ENCODE peak calls at places on chromosome 6, in six cellular contexts. R is A549, W is HepG2, Z is K562, S is NB4, E is GM12878. Y is an unnamed sample.

GRCh38 chr6:87146363-87146762 is 9.0 kb upstream of the ZNF292 start:
- DNase-seq in E (no peak), R (no peak), W (no peak), Z (no peak), S (no peak), Y (no peak)

GRCh38 chr6:14664112-14664592 is 546.6 kb downstream of the CD83 start:
- DNase-seq in E (no peak), S (peak), W (no peak), Z (no peak), R (no peak), Y (no peak)

GRCh38 chr6:160895562-160895961 is 96.0 kb upstream of the MAP3K4 start:
- DNase-seq in S (no peak), E (no peak), R (no peak), Z (no peak), W (no peak), Y (no peak)

GRCh38 chr6:125114248-125114858 is 39.2 kb upstream of the TPD52L1 start:
- DNase-seq in S (peak), R (peak), W (peak), E (no peak), Z (no peak), Y (peak)

GRCh38 chr6:76682842-76683241 is 610.4 kb upstream of the IMPG1 start:
- DNase-seq in E (no peak), S (peak), Z (no peak), W (peak), R (no peak), Y (peak)

GRCh38 chr6:112237644-112238043 is 16.7 kb downstream of the LAMA4 start:
- DNase-seq in Z (no peak), S (no peak), R (no peak), E (no peak), W (no peak), Y (peak)

GRCh38 chr6:36131517-36132220 is 1.4 kb downstream of the MAPK13 start:
- DNase-seq in R (no peak), W (peak), Z (peak), S (no peak), E (peak), Y (peak)

GRCh38 chr6:135731116-135731515 is 120.4 kb upstream of the PDE7B start:
- DNase-seq in W (no peak), S (no peak), R (no peak), E (no peak), Z (no peak), Y (no peak)

GRCh38 chr6:153849072-153849759 is 189.8 kb upstream of the OPRM1 start:
- DNase-seq in W (no peak), S (no peak), E (no peak), Z (no peak), R (no peak), Y (no peak)

GRCh38 chr6:136343700-136344099 is 54.1 kb upstream of the BCLAF1 start:
- DNase-seq in R (no peak), E (no peak), W (no peak), Z (no peak), S (no peak), Y (no peak)

GRCh38 chr6:129073651-129074419 is 190.9 kb downstream of the LAMA2 start:
- DNase-seq in W (no peak), R (no peak), S (no peak), Z (no peak), E (no peak), Y (peak)

DNA sequence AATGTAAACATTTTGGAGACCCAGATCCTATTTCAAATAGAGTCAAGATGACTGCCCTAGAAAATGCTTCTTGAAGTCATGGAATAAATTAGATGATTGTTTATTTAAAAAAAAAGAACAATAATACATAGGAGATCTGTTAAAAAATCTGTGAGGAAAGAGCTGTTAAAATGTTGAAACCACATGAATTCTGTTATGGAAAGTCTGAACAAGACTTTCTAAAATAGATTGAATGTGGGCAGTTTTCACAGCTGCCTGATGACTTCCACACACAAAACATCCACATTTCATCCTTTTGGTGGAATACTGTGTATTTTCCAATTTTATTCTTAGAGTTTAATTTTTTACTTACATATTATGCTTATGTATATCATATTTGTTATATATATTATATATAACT is 186.1 kb downstream of the LAMA2 start:
- DNase-seq in R (no peak), E (no peak), Z (no peak), S (no peak), W (no peak), Y (no peak)
- TF ChIP-seq MYC in R (no peak), E (no peak), Z (no peak), S (no peak), W (no peak), Y (no peak)

GRCh38 chr6:30344868-30345671 is at the start of gene RPP21:
- DNase-seq in Z (peak), S (peak), R (peak), W (peak), E (no peak), Y (peak)

GRCh38 chr6:30348957-30349356 is 4.0 kb downstream of the RPP21 start:
- DNase-seq in Z (no peak), E (no peak), W (no peak), R (no peak), S (no peak), Y (no peak)

GRCh38 chr6:30349411-30350177 is 4.6 kb downstream of the RPP21 start:
- DNase-seq in W (no peak), S (peak), E (no peak), Z (no peak), R (no peak), Y (no peak)

GRCh38 chr6:30344191-30344867 is 627 bp upstream of the RPP21 start:
- DNase-seq in S (no peak), R (peak), E (no peak), Z (peak), W (no peak), Y (no peak)

DNA sequence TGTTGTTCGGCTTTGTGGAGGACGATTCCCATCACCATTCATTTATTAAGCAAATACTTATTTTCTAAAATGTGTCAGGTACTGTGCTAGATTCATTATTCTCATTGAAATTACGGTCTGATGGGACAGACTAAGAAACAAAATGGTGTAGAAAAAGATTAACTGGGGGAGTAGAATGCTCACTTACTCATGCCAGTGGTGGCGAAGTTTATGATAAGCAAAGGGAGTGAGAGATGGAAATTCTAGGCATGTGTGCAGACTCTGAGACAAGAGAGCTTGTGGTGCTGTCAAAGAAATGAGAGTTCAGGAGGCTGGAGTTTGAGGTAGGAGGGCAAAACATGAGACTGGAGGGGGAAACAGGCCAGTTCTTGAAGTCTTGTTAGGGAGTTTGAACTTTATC is 896 bp downstream of the RPP21 start:
- DNase-seq in E (no peak), Z (peak), R (no peak), S (no peak), W (no peak), Y (no peak)
- TF ChIP-seq MYC in E (no peak), Z (no peak), R (no peak), S (no peak), W (no peak), Y (no peak)

GRCh38 chr6:3696525-3696924 is 55.0 kb downstream of the PXDC1 start:
- DNase-seq in Z (no peak), W (no peak), E (no peak), R (no peak), S (no peak), Y (no peak)

GRCh38 chr6:3695065-3695830 is 56.3 kb downstream of the PXDC1 start:
- DNase-seq in E (no peak), W (peak), R (no peak), S (no peak), Z (no peak), Y (no peak)

GRCh38 chr6:3699231-3699630 is 52.3 kb downstream of the PXDC1 start:
- DNase-seq in E (no peak), S (no peak), Z (no peak), W (no peak), R (no peak), Y (no peak)

GRCh38 chr6:3698021-3698420 is 53.5 kb downstream of the PXDC1 start:
- DNase-seq in R (no peak), Z (no peak), W (no peak), E (no peak), S (no peak), Y (no peak)

GRCh38 chr6:3697609-3698008 is 53.9 kb downstream of the PXDC1 start:
- DNase-seq in S (no peak), R (no peak), E (no peak), W (no peak), Z (no peak), Y (no peak)
- TF ChIP-seq MYC in S (no peak), R (no peak), E (no peak), W (no peak), Z (no peak), Y (no peak)

GRCh38 chr6:17737704-17738252 is 31.1 kb upstream of the NUP153 start:
- DNase-seq in E (no peak), Z (no peak), W (no peak), R (no peak), S (no peak), Y (no peak)

GRCh38 chr6:17741507-17741906 is 34.8 kb upstream of the NUP153 start:
- DNase-seq in Z (no peak), S (peak), E (no peak), W (no peak), R (no peak), Y (no peak)

GRCh38 chr6:17744019-17744756 is 37.5 kb upstream of the NUP153 start:
- DNase-seq in Z (no peak), S (no peak), W (peak), E (no peak), R (no peak), Y (no peak)

DNA sequence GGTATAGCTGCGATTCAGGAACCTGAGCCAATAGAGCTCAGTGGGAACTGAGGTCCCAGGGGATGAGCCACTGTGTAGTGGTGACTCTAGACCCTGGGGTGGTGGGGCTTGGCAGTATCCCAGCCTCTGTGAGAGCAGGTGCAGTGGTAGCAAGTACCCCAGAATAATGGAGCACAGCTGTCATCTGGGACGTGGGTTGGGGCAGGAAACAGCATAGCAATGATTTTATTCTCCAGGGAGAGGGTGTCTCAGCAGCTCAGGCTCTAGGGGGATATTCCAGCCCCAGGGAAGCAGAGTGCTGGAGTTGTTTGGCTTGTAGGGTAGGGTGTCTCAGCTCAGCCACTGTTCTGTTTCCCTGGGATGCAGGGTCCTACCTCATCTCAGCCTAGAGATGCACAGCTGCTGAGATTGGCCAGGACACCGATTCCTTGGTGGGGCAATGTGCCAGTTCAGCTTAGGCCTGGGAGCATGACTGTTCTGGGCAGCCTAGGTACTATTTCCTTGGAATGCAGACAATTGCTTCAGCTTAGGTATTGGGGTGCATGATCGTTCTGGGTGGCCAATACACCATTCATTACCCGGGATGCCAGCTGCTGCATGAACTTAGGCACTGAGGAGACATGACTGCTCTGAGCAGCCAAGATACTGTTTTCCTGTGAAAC is 34.0 kb upstream of the NUP153 start:
- DNase-seq in S (no peak), E (no peak), R (no peak), W (no peak), Z (no peak), Y (no peak)
- TF ChIP-seq MYC in S (no peak), E (no peak), R (no peak), W (no peak), Z (no peak), Y (no peak)

DNA sequence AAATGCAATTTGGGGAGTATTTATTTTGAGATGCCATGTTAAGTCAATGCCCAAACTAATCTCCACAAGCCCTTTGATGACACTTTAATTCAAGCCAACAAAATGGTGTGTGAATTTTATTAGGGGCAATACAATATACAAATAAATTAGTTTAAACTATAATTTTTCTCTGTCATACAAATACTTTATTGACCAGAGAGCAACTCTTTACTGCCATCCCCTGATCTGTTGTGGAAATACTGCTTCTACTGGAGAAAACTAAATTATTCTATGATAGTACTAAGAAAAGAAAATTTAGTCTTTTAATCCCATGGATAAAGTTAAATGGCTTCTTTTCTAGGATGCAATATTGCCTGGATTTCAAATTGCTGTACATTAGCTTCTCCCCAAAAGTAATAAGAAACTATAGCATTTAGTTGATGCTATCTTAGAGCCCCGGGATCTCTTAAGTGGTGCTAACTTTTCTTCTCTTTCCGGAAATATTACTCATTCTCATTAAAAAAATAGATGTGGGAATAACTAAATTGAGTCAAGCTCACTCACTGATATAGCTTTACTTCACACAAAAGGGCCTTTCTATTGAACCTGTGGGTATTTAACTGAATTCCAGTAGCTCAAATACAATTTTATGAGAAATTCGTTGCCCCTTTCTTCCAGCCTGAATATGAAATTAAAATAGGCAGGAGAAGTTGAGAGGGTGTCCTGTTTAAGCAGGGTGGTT is 49.2 kb downstream of the SMPDL3A start:
- DNase-seq in W (peak), R (peak), S (no peak), E (no peak), Z (peak), Y (peak)
- TF ChIP-seq MYC in W (no peak), R (no peak), S (no peak), E (no peak), Z (no peak), Y (no peak)

GRCh38 chr6:142929751-142930358 is 15.1 kb downstream of the HIVEP2 start:
- DNase-seq in R (no peak), Z (no peak), S (no peak), W (no peak), E (no peak), Y (no peak)

GRCh38 chr6:142927274-142927586 is 17.7 kb downstream of the HIVEP2 start:
- DNase-seq in S (no peak), W (no peak), Z (no peak), E (no peak), R (no peak), Y (peak)

GRCh38 chr6:142926494-142927273 is 18.3 kb downstream of the HIVEP2 start:
- DNase-seq in S (peak), Z (peak), E (no peak), R (peak), W (peak), Y (peak)

GRCh38 chr6:142926177-142926493 is 18.8 kb downstream of the HIVEP2 start:
- DNase-seq in W (no peak), Z (no peak), R (no peak), E (no peak), S (no peak), Y (peak)

GRCh38 chr6:142927904-142928303 is 17.1 kb downstream of the HIVEP2 start:
- DNase-seq in Z (no peak), E (no peak), S (no peak), R (no peak), W (peak), Y (no peak)
- TF ChIP-seq MYC in Z (no peak), E (no peak), S (no peak), R (no peak), W (no peak), Y (no peak)